ENCODE peak calls at places on chromosomes 5 and 9, in four cellular contexts. B is K562, T is HepG2, G is GM12878. H is an unnamed sample.

GRCh38 chr5:176534640-176535039 is 2.6 kb downstream of the RNF44 start:
- DNase-seq in B (no peak), T (no peak), G (no peak), H (no peak)

GRCh38 chr9:17065062-17065461 is 69.8 kb upstream of the CNTLN start:
- DNase-seq in B (no peak), T (peak), G (no peak), H (no peak)

GRCh38 chr5:172009536-172010270 is 3.3 kb upstream of the FBXW11 start:
- DNase-seq in B (no peak), T (no peak), G (no peak), H (no peak)

GRCh38 chr9:106065579-106066214 is 371.4 kb downstream of the TMEM38B start:
- DNase-seq in B (no peak), T (no peak), G (no peak), H (no peak)

GRCh38 chr9:128587453-128587852 is 35.1 kb downstream of the SPTAN1 start:
- DNase-seq in B (no peak), T (no peak), G (peak), H (no peak)

GRCh38 chr5:54873696-54874095 is 111.7 kb downstream of the ESM1 start:
- DNase-seq in B (no peak), T (no peak), G (no peak), H (no peak)

GRCh38 chr5:163914911-163915310 is 409.5 kb downstream of the MAT2B start:
- DNase-seq in B (no peak), T (no peak), G (peak), H (no peak)

GRCh38 chr5:75348241-75348640 is 11.2 kb downstream of the HMGCR start:
- DNase-seq in B (no peak), T (no peak), G (no peak), H (no peak)

GRCh38 chr5:122924719-122925395 is 79.4 kb downstream of the SNX24 start:
- DNase-seq in B (no peak), T (no peak), G (no peak), H (no peak)

GRCh38 chr9:114906922-114907571 is 23.3 kb downstream of the TNFSF8 start:
- DNase-seq in B (no peak), T (peak), G (no peak), H (peak)

GRCh38 chr5:179140293-179140692 is 80.1 kb downstream of the ZNF354C start:
- DNase-seq in B (no peak), T (no peak), G (no peak), H (no peak)

GRCh38 chr5:179141867-179142266 is 81.7 kb downstream of the ZNF354C start:
- DNase-seq in B (no peak), T (no peak), G (no peak), H (no peak)

GRCh38 chr5:179142434-179143198 is 82.4 kb downstream of the ZNF354C start:
- DNase-seq in B (no peak), T (no peak), G (no peak), H (no peak)

GRCh38 chr5:179146277-179146676 is 86.1 kb downstream of the ZNF354C start:
- DNase-seq in B (no peak), T (no peak), G (no peak), H (no peak)

GRCh38 chr5:179143446-179143845 is 83.3 kb downstream of the ZNF354C start:
- DNase-seq in B (peak), T (peak), G (no peak), H (peak)
- TF ChIP-seq ATF3 in B (peak), T (no peak), G (no peak), H (no peak)

GRCh38 chr9:33011857-33012256 is 10.4 kb upstream of the APTX start:
- DNase-seq in B (no peak), T (no peak), G (no peak), H (no peak)
- TF ChIP-seq ETV6 in B (no peak), T (no peak), G (no peak), H (no peak)

GRCh38 chr9:123722378-123722777 is 207.5 kb downstream of the DENND1A start:
- DNase-seq in B (no peak), T (no peak), G (no peak), H (no peak)

GRCh38 chr9:123716339-123716738 is 213.6 kb downstream of the DENND1A start:
- DNase-seq in B (no peak), T (no peak), G (peak), H (no peak)

GRCh38 chr9:123717581-123717980 is 212.3 kb downstream of the DENND1A start:
- DNase-seq in B (no peak), T (no peak), G (no peak), H (no peak)

GRCh38 chr9:123715258-123715657 is 214.7 kb downstream of the DENND1A start:
- DNase-seq in B (no peak), T (no peak), G (no peak), H (no peak)

DNA sequence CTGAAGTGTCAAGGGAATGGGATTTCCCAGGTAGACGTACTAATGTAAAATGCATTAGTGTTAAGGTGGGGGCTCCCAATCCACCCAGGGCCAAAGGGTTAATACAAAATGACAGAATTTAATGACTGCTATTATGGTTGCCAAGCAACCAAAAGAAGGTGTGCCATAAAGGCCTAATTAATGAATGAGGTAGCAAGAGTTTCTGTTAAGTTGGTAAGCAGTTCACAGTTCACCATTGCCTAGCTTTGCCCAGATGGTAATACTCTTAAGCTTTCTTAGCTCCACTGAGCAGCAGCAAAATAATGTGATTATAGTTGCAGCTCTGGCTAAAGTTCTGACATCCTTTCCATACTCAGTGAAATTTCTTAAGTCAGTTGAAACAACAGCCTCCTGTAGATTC is 211.7 kb downstream of the DENND1A start:
- DNase-seq in B (no peak), T (no peak), G (no peak), H (no peak)
- TF ChIP-seq CREM in B (no peak), T (no peak), G (no peak), H (no peak)

DNA sequence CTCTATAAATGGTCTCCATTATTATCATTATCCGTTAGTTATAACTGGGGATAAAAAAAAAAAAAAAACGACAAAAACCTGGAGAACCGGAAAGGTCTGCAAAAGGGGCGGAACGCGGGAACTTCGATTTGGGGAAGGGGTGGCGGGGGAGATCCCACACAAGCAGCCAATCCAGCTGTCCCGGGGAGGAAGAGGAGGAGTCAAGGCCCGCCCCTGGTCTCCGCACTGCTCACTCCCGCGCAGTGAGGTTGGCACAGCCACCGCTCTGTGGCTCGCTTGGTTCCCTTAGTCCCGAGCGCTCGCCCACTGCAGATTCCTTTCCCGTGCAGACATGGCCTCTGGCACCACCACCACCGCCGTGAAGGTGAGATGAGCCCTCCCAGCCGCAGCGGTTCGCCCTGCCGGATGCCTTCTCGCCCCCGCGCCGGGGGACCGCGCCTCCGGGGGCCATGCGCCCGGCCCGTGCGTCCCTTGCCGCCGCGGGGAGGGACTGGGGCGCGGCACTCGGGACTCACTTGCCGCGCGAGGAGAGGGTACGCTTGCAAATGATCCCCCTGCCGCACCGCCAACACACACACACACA is at the start of gene MTAP:
- DNase-seq in B (no peak), T (peak), G (peak), H (peak)
- TF ChIP-seq ATF3 in B (no peak), T (no peak), G (no peak), H (no peak)

DNA sequence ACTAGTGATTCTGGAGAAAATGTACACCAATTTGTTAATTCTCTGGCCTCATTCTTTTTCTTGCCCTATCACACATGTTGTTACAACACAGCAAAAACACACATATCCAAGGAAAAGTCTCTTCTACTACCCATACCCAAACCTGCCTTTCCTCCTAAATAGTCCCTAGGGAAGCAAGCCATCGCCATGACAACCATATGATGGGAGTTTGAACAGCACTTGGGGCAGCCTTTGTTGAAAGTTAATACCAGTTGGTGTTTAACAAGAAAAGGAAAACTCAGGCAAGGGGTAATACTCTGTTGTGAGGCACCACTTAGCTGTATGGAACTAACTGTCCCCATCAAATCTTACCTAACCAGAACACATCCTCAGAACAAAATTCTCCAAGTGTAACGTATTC is 1.7 kb downstream of the TRPM3 start:
- DNase-seq in B (no peak), T (no peak), G (no peak), H (no peak)
- TF ChIP-seq ETV6 in B (no peak), T (no peak), G (no peak), H (no peak)

GRCh38 chr5:174398171-174398570 is 326.2 kb upstream of the MSX2 start:
- DNase-seq in B (no peak), T (no peak), G (no peak), H (no peak)

GRCh38 chr5:174401793-174402192 is 322.6 kb upstream of the MSX2 start:
- DNase-seq in B (no peak), T (no peak), G (no peak), H (no peak)

GRCh38 chr5:174396541-174396940 is 327.8 kb upstream of the MSX2 start:
- DNase-seq in B (no peak), T (no peak), G (no peak), H (no peak)

GRCh38 chr5:174397206-174397605 is 327.2 kb upstream of the MSX2 start:
- DNase-seq in B (peak), T (no peak), G (no peak), H (no peak)

GRCh38 chr5:174399411-174399810 is 325.0 kb upstream of the MSX2 start:
- DNase-seq in B (no peak), T (no peak), G (no peak), H (no peak)
- TF ChIP-seq CREM in B (no peak), T (no peak), G (no peak), H (no peak)

GRCh38 chr9:98654247-98654646 is 54.5 kb downstream of the GABBR2 start:
- DNase-seq in B (no peak), T (no peak), G (no peak), H (no peak)
- TF ChIP-seq ATF3 in B (no peak), T (no peak), G (no peak), H (no peak)

DNA sequence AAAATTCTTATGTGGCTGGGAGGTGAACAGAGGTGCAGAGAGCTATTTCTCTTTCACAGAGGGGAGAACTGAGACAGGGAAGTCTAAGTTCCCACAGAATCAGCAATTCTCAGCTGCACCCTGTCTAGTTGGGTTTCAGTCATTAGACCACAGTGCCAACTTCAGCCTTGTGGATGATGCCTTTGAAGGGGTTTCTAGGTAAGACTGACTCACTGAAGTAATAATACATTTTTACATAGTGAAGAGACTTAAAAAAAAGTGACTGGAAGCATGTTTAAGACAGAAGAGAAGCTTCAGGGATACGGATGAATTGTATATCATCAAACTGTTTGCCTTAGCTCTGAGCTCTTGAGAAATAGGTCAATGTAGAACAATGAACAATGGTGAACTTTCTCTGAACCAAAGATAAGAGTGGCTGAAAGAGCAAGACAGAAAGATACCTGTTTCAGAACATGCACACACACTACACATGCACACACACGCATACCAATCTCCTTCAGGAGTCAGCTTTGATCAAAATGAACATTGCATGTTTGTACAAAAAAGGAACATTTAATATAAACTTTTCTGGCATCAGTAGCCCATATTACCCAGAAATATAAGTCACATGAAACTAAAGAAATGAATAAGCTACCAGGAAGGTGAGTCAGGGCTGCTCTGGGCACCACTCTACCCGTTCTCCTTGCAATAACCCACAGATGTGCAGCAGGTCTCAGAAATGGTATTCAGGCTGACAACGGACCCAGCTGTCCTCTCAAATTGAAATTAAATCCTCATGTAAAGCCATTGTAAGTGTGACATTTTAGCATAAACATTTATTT is 12.6 kb upstream of the FYB1 start:
- DNase-seq in B (no peak), T (peak), G (peak), H (no peak)
- TF ChIP-seq ETV6 in B (no peak), T (no peak), G (no peak), H (no peak)

H was measured in WTC11.